ENCODE peak calls at places on chromosomes 16 and 17, in four cellular contexts. D, N, X and S are unnamed samples. For H3K4me1, H3K9me3 and H3K27me3, the result is how much of the 10 kb centered on the place peaks cover.

GRCh38 chr16:29858974-29859373 is 4.1 kb downstream of the CDIPT start:
- DNase-seq in D (no peak), X (no peak), N (no peak), S (no peak)

GRCh38 chr17:65099941-65100315 is 37.2 kb upstream of the RGS9 start:
- DNase-seq in N (peak), D (peak), X (peak), S (no peak)

GRCh38 chr17:45016823-45017222 is 34.6 kb downstream of the DCAKD start:
- DNase-seq in X (no peak), D (no peak), N (no peak), S (no peak)

GRCh38 chr17:10290046-10290445 is 82.8 kb downstream of the MYH13 start:
- DNase-seq in D (no peak), X (no peak), N (no peak), S (no peak)

GRCh38 chr17:82107341-82107860 is 9.4 kb upstream of the FASN start:
- DNase-seq in N (no peak), X (no peak), D (no peak), S (no peak)

GRCh38 chr17:51487947-51488346 is 227.6 kb downstream of the UTP18 start:
- DNase-seq in N (no peak), D (peak), X (no peak), S (no peak)

GRCh38 chr16:56401482-56401881 is 23.9 kb downstream of the AMFR start:
- DNase-seq in X (no peak), D (no peak), N (no peak), S (no peak)

GRCh38 chr16:7318661-7319060 is 14.0 kb upstream of the RBFOX1 start:
- DNase-seq in X (no peak), D (no peak), N (no peak), S (no peak)

GRCh38 chr16:23320695-23321094 is 18.6 kb downstream of the SCNN1B start:
- DNase-seq in D (no peak), X (no peak), N (no peak), S (no peak)

GRCh38 chr16:2949705-2950399 is 14.2 kb upstream of the KREMEN2 start:
- DNase-seq in N (no peak), X (no peak), D (no peak), S (no peak)

GRCh38 chr17:8896641-8897635 is 29.5 kb upstream of the PIK3R6 start:
- DNase-seq in D (no peak), N (peak), X (peak), S (no peak)
- H3K4me1 ChIP-seq in D (under half), N (half or more), X (under half), S (under half)

GRCh38 chr16:34078697-34079096 is 619.3 kb downstream of the TP53TG3F start:
- DNase-seq in D (no peak), N (no peak), X (no peak), S (no peak)
- H3K9me3 ChIP-seq in D (under half), N (under half), X (under half), S (half or more)

DNA sequence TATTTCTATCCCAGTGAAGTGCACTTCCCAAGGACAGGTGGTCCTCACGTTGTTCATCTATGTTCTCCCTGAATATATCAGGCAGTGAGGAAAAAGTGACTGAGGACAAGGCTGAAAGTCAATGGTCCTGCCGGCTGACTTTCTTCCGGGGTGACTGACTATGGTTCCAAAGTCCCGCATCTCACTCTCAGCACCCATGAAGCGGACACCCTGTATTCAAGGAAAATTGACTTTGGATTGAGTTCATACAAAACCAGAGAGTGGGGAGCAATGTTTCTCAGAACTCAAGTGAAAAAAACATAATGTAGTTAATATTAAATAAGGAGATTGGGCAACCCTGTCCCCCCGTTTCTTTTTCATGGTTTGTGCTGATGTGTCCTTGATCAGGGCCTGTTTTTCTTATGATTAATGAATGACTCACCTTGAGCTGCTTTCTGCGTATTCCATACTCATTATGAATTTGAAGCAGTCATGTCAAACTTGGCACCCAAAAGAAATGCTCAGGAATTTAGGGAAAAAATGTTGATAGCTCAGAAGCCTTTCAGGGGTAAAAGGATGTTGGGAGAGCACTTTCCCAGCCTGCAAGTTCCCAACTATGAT is 184.0 kb downstream of the CYLD start:
- DNase-seq in N (no peak), D (no peak), X (no peak), S (no peak)
- H3K27me3 ChIP-seq in N (under half), D (under half), X (under half), S (under half)

DNA sequence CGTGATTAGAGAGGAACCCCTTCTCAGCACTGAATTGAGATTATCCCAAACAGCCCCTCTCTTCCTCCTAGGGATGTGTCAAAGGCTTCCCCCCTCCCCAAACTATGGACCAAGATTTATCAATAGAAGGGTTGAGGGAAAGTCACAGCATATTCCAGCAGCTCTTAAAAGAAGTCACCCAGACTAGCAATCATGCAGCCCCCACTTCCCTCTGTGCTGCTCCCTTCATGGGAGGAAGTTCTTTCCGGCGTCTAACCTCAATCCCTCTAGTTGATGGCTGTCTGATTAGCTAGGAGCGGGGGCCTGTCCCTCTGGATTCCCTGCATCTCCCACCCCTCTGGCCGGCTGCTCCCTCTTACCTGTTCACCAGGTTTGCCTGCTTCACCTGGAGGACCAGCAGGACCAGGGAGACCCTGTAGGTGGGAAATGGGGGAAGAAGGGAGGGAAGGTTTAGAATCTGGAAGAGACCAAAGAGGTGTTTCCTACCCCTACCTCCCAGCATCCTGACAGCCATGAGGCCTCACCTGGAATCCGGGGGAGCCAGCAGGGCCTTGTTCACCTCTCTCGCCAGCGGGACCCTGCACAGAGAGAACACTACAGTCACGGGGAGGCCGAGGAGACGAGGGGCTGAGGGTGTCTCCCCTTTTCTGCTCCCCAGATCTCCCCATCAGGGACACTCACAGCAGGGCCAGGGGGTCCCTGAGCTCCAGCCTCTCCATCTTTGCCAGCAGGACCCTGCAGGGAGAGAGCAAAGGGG is 9.1 kb downstream of the COL1A1 start:
- DNase-seq in X (no peak), D (no peak), N (no peak), S (no peak)
- H3K4me1 ChIP-seq in X (under half), D (under half), N (under half), S (under half)

DNA sequence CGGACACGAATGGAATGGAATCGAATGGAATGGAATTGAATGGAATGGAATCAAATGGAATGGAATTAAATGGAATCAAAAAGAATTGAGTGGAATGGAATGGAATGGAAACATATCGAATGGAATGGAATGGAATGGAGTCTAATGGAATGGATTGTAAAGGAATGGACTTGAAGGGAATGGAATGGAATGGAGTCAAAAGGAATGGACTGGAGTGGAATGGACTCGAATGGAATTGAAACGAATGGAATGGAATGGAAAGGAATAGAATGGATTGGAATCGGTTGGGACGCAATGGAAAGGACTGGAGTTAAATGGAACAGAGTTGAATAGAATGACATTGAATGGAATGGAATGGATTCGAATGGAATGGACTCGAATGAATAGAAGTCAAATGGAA is 486.9 kb upstream of the WSB1 start:
- DNase-seq in X (no peak), N (no peak), D (no peak), S (no peak)
- H3K9me3 ChIP-seq in X (under half), N (under half), D (under half), S (under half)